ENCODE peak calls at places on chromosomes 11 and 22, in seven cellular contexts. K, F, R, G, D, W and Q are unnamed samples.

GRCh38 chr22:46728470-46728869 is 9.6 kb downstream of the CERK start:
- DNase-seq in K (no peak), F (no peak), R (no peak), G (no peak), D (no peak), W (no peak), Q (no peak)

GRCh38 chr11:126284829-126285228 is 1.9 kb downstream of the TIRAP start:
- DNase-seq in K (no peak), F (peak; percentile 85), R (no peak), G (peak; percentile 62), D (peak; percentile 19), W (peak; percentile 83), Q (peak; percentile 56)

GRCh38 chr11:61955031-61955415 is 4.9 kb downstream of the BEST1 start:
- DNase-seq in K (no peak), F (no peak), R (peak; percentile 57), G (peak; percentile 86), D (peak; percentile 70), W (peak; percentile 49), Q (no peak)

GRCh38 chr22:17974087-17974486 is 50.3 kb downstream of the MICAL3 start:
- DNase-seq in K (no peak), F (no peak), R (no peak), G (no peak), D (no peak), W (no peak), Q (no peak)

GRCh38 chr11:34266987-34267386 is 90.8 kb downstream of the ABTB2 start:
- DNase-seq in K (no peak), F (no peak), R (no peak), G (no peak), D (no peak), W (no peak), Q (no peak)

GRCh38 chr11:29373725-29374124 is 643.1 kb downstream of the KCNA4 start:
- DNase-seq in K (no peak), F (no peak), R (no peak), G (no peak), D (no peak), W (no peak), Q (no peak)

GRCh38 chr11:33538726-33539125 is 161.9 kb downstream of the C11orf91 start:
- DNase-seq in K (no peak), F (no peak), R (no peak), G (no peak), D (no peak), W (no peak), Q (no peak)

GRCh38 chr11:108873305-108873704 is 208.4 kb downstream of the DDX10 start:
- DNase-seq in K (no peak), F (no peak), R (no peak), G (no peak), D (no peak), W (no peak), Q (no peak)

GRCh38 chr11:45252134-45252856 is 33.8 kb downstream of the SYT13 start:
- DNase-seq in K (no peak), F (no peak), R (peak; percentile 43), G (no peak), D (peak; percentile 78), W (peak; percentile 84), Q (peak; percentile 12)

GRCh38 chr22:47739616-47740015 is 977.2 kb downstream of the TBC1D22A start:
- DNase-seq in K (no peak), F (no peak), R (no peak), G (no peak), D (no peak), W (no peak), Q (no peak)
- H3K9me3 ChIP-seq in K (no peaks in the 10 kb centered on the region), F (peaks cover 67% of the 10 kb centered on the region), R (no peaks in the 10 kb centered on the region), G (no peaks in the 10 kb centered on the region), D (no peaks in the 10 kb centered on the region), W (no peaks in the 10 kb centered on the region), Q (no peaks in the 10 kb centered on the region)

GRCh38 chr11:70813651-70814050 is 415.3 kb downstream of the CTTN start:
- DNase-seq in K (no peak), F (no peak), R (no peak), G (no peak), D (no peak), W (no peak), Q (no peak)
- H3K9me3 ChIP-seq in K (no peaks in the 10 kb centered on the region), F (peaks cover 87% of the 10 kb centered on the region), R (no peaks in the 10 kb centered on the region), G (no peaks in the 10 kb centered on the region), D (no peaks in the 10 kb centered on the region), W (no peaks in the 10 kb centered on the region), Q (no peaks in the 10 kb centered on the region)

GRCh38 chr22:22461111-22461510 is 47.4 kb downstream of the ZNF280B start:
- DNase-seq in K (no peak), F (no peak), R (no peak), G (no peak), D (no peak), W (no peak), Q (no peak)

GRCh38 chr22:22458896-22459588 is 49.5 kb downstream of the ZNF280B start:
- DNase-seq in K (no peak), F (no peak), R (no peak), G (no peak), D (no peak), W (no peak), Q (no peak)

GRCh38 chr22:22460060-22460459 is 48.5 kb downstream of the ZNF280B start:
- DNase-seq in K (no peak), F (no peak), R (no peak), G (no peak), D (no peak), W (no peak), Q (no peak)

GRCh38 chr22:22460635-22461034 is 47.9 kb downstream of the ZNF280B start:
- DNase-seq in K (no peak), F (no peak), R (no peak), G (no peak), D (no peak), W (no peak), Q (no peak)

GRCh38 chr22:22458387-22458786 is 50.2 kb downstream of the ZNF280B start:
- DNase-seq in K (no peak), F (no peak), R (no peak), G (no peak), D (no peak), W (no peak), Q (no peak)
- H3K9me3 ChIP-seq in K (peaks cover 34% of the 10 kb centered on the region), F (peaks cover 11% of the 10 kb centered on the region), R (peaks cover 14% of the 10 kb centered on the region), G (peaks cover 27% of the 10 kb centered on the region), D (peaks cover 17% of the 10 kb centered on the region), W (peaks cover 34% of the 10 kb centered on the region), Q (no peaks in the 10 kb centered on the region)

DNA sequence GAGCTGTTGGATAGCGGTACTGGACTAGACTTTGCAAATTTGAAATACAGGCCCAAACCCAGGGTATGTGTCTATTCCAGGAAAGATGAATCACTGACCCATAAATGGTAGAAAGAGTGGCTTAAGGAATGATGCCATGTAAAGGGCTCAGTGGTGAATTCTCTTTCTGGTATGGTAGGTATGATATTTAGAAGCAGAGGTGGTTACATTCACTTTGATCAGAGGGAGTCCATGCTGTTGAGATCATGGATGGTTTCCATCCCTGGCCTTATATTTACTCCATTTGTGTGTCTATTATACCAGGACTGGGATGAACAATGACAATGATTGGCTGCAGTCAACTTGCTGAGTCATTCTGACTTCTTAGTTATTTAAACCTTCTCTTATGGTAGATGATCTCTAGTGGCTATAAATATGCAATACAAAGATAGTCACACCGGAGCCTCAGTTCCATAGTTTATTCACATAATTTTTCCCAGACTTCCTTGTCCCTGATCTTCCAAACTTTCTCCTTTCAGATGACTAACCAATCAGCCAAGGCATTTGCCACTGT is 419.8 kb upstream of the LRRC4C start:
- DNase-seq in K (no peak), F (no peak), R (no peak), G (no peak), D (no peak), W (no peak), Q (no peak)
- H3K9me3 ChIP-seq in K (no peaks in the 10 kb centered on the region), F (peaks cover 3% of the 10 kb centered on the region), R (no peaks in the 10 kb centered on the region), G (no peaks in the 10 kb centered on the region), D (peaks cover 7% of the 10 kb centered on the region), W (no peaks in the 10 kb centered on the region), Q (no peaks in the 10 kb centered on the region)

GRCh38 chr11:81705283-81705682 is 1028.4 kb downstream of the FAM181B start:
- DNase-seq in K (no peak), F (no peak), R (no peak), G (no peak), D (no peak), W (no peak), Q (no peak)
- H3K9me3 ChIP-seq in K (peaks cover 17% of the 10 kb centered on the region), F (no peaks in the 10 kb centered on the region), R (peaks cover under 1% of the 10 kb centered on the region), G (peaks cover 8% of the 10 kb centered on the region), D (no peaks in the 10 kb centered on the region), W (no peaks in the 10 kb centered on the region), Q (no peaks in the 10 kb centered on the region)

GRCh38 chr11:132439711-132440300 is 1069.4 kb downstream of the NTM start:
- DNase-seq in K (no peak), F (no peak), R (no peak), G (no peak), D (no peak), W (no peak), Q (no peak)
- H3K9me3 ChIP-seq in K (no peaks in the 10 kb centered on the region), F (no peaks in the 10 kb centered on the region), R (no peaks in the 10 kb centered on the region), G (no peaks in the 10 kb centered on the region), D (no peaks in the 10 kb centered on the region), W (no peaks in the 10 kb centered on the region), Q (no peaks in the 10 kb centered on the region)

GRCh38 chr11:97060184-97060583 is 670.4 kb downstream of the JRKL start:
- DNase-seq in K (no peak), F (no peak), R (no peak), G (no peak), D (no peak), W (no peak), Q (no peak)
- H3K9me3 ChIP-seq in K (peaks cover 31% of the 10 kb centered on the region), F (peaks cover 11% of the 10 kb centered on the region), R (peaks cover 7% of the 10 kb centered on the region), G (peaks cover 7% of the 10 kb centered on the region), D (no peaks in the 10 kb centered on the region), W (no peaks in the 10 kb centered on the region), Q (peaks cover 4% of the 10 kb centered on the region)

DNA sequence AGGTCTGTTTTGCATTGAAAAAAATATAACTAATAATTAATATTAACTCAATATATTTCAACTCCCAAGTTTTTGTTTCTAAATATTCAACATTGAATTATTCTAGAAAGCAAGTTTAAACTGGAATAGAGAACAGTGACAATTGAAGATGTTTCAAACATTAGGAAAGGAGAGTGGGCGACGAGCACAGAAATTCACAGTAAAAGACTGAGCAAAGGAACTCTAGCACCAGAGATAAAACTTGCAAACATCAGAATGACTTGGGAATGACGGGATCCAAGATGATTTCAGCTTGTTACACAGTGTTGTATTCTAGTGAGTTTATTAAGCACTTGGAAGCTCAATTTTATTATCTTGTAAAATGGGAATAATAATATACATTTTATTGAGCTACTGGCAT is 56.6 kb upstream of the CNTN5 start:
- DNase-seq in K (no peak), F (no peak), R (no peak), G (no peak), D (no peak), W (no peak), Q (no peak)
- H3K9me3 ChIP-seq in K (no peaks in the 10 kb centered on the region), F (peaks cover 3% of the 10 kb centered on the region), R (no peaks in the 10 kb centered on the region), G (no peaks in the 10 kb centered on the region), D (no peaks in the 10 kb centered on the region), W (no peaks in the 10 kb centered on the region), Q (no peaks in the 10 kb centered on the region)